ENCODE peak calls at places on chromosome 3, in seven cellular contexts. One of them, this sample, is unnamed.

GRCh38 chr3:25284249-25284648 is 143.8 kb upstream of the RARB start:
- DNase-seq in small intestine: no peak
- DNase-seq in HuH-7.5: no peak
- DNase-seq in HuH-7: no peak
- DNase-seq in upper lobe of left lung: no peak
- DNase-seq in stimulated activated CD8-positive, alpha-beta memory T cell treated with anti-CD3 and anti-CD28 coated beads, Interleukin-7, amount 100 ng/mL, for 1 hour: no peak
- DNase-seq in adipocyte: no peak
- DNase-seq in this sample: no peak

GRCh38 chr3:38000965-38001455 is 10.4 kb downstream of the VILL start:
- DNase-seq in HuH-7: no peak
- DNase-seq in small intestine: no peak
- DNase-seq in stimulated activated CD8-positive, alpha-beta memory T cell treated with anti-CD3 and anti-CD28 coated beads, Interleukin-7, amount 100 ng/mL, for 1 hour: no peak
- DNase-seq in adipocyte: no peak
- DNase-seq in upper lobe of left lung: no peak
- DNase-seq in HuH-7.5: no peak
- DNase-seq in this sample: no peak

GRCh38 chr3:89042251-89042650 is 65.2 kb upstream of the EPHA3 start:
- DNase-seq in HuH-7.5: no peak
- DNase-seq in adipocyte: no peak
- DNase-seq in upper lobe of left lung: no peak
- DNase-seq in HuH-7: no peak
- DNase-seq in small intestine: no peak
- DNase-seq in stimulated activated CD8-positive, alpha-beta memory T cell treated with anti-CD3 and anti-CD28 coated beads, Interleukin-7, amount 100 ng/mL, for 1 hour: no peak
- DNase-seq in this sample: no peak

GRCh38 chr3:147680820-147681488 is 271.8 kb downstream of the ZIC1 start:
- DNase-seq in HuH-7: no peak
- DNase-seq in upper lobe of left lung: no peak
- DNase-seq in small intestine: no peak
- DNase-seq in HuH-7.5: no peak
- DNase-seq in stimulated activated CD8-positive, alpha-beta memory T cell treated with anti-CD3 and anti-CD28 coated beads, Interleukin-7, amount 100 ng/mL, for 1 hour: no peak
- DNase-seq in adipocyte: no peak
- DNase-seq in this sample: no peak

GRCh38 chr3:50675179-50676030 is 678 bp downstream of the DOCK3 start:
- DNase-seq in stimulated activated CD8-positive, alpha-beta memory T cell treated with anti-CD3 and anti-CD28 coated beads, Interleukin-7, amount 100 ng/mL, for 1 hour: peak
- DNase-seq in upper lobe of left lung: no peak
- DNase-seq in HuH-7.5: no peak
- DNase-seq in HuH-7: peak
- DNase-seq in small intestine: no peak
- DNase-seq in adipocyte: peak
- DNase-seq in this sample: peak

GRCh38 chr3:25831578-25831977 is 41.7 kb downstream of the OXSM start:
- DNase-seq in HuH-7: no peak
- DNase-seq in upper lobe of left lung: no peak
- DNase-seq in small intestine: no peak
- DNase-seq in HuH-7.5: no peak
- DNase-seq in adipocyte: peak
- DNase-seq in stimulated activated CD8-positive, alpha-beta memory T cell treated with anti-CD3 and anti-CD28 coated beads, Interleukin-7, amount 100 ng/mL, for 1 hour: no peak
- DNase-seq in this sample: peak

GRCh38 chr3:56189486-56189985 is 278.7 kb downstream of the ERC2 start:
- DNase-seq in adipocyte: no peak
- DNase-seq in upper lobe of left lung: no peak
- DNase-seq in HuH-7: no peak
- DNase-seq in stimulated activated CD8-positive, alpha-beta memory T cell treated with anti-CD3 and anti-CD28 coated beads, Interleukin-7, amount 100 ng/mL, for 1 hour: no peak
- DNase-seq in HuH-7.5: no peak
- DNase-seq in small intestine: no peak
- DNase-seq in this sample: no peak

GRCh38 chr3:52331091-52331490 is 15.0 kb downstream of the DNAH1 start:
- DNase-seq in upper lobe of left lung: no peak
- DNase-seq in small intestine: no peak
- DNase-seq in stimulated activated CD8-positive, alpha-beta memory T cell treated with anti-CD3 and anti-CD28 coated beads, Interleukin-7, amount 100 ng/mL, for 1 hour: no peak
- DNase-seq in adipocyte: no peak
- DNase-seq in HuH-7: no peak
- DNase-seq in HuH-7.5: no peak
- DNase-seq in this sample: no peak